ENCODE peak calls at places on chromosomes 11 and 22, in eight cellular contexts. G, Z, O, V, D, Y, F and I are unnamed samples. For H3K36me3, the result is how much of the 10 kb centered on the place peaks cover.

GRCh38 chr11:8219257-8220021 is 44.2 kb downstream of the LMO1 start:
- DNase-seq in F (no peak), Y (peak), V (peak), Z (no peak), D (peak), O (peak), G (no peak), I (peak)

GRCh38 chr22:28822930-28823481 is 22.6 kb upstream of the XBP1 start:
- DNase-seq in V (no peak), Z (no peak), O (peak), F (no peak), Y (no peak), D (no peak), G (no peak), I (peak)

GRCh38 chr11:123654566-123655081 is at the start of gene SCN3B:
- DNase-seq in Y (peak), G (peak), O (peak), Z (peak), V (peak), D (no peak), F (peak), I (peak)

GRCh38 chr11:6438979-6439571 is 1.7 kb downstream of the HPX start:
- DNase-seq in V (peak), G (no peak), Y (peak), D (peak), F (no peak), Z (no peak), O (peak), I (peak)

GRCh38 chr11:27926469-27926868 is 181.5 kb downstream of the KIF18A start:
- DNase-seq in D (peak), V (no peak), O (no peak), Y (no peak), Z (no peak), F (no peak), G (no peak), I (no peak)

GRCh38 chr11:15909937-15910598 is 446.3 kb downstream of the SOX6 start:
- DNase-seq in V (no peak), O (no peak), Z (no peak), F (no peak), Y (no peak), D (no peak), G (no peak), I (no peak)

GRCh38 chr11:62830904-62831519 is 839 bp downstream of the STX5 start:
- DNase-seq in G (no peak), F (no peak), O (peak), Z (no peak), D (no peak), Y (no peak), V (no peak), I (no peak)

GRCh38 chr11:1298695-1299492 is 10.5 kb downstream of the TOLLIP start:
- DNase-seq in D (no peak), Z (peak), V (peak), F (peak), G (peak), O (peak), Y (peak), I (no peak)

GRCh38 chr22:39170825-39171622 is 18.5 kb upstream of the CBX7 start:
- DNase-seq in D (peak), V (peak), Y (peak), Z (peak), O (peak), G (peak), F (peak), I (peak)

GRCh38 chr11:2913029-2913431 is 16.2 kb downstream of the PHLDA2 start:
- DNase-seq in O (peak), D (no peak), Z (no peak), V (peak), F (no peak), G (no peak), Y (no peak), I (no peak)

GRCh38 chr11:110200241-110200640 is 96.2 kb downstream of the RDX start:
- DNase-seq in O (no peak), V (peak), G (no peak), F (no peak), Z (no peak), D (no peak), Y (no peak), I (no peak)

GRCh38 chr22:19700790-19701419 is 13.4 kb upstream of the SEPTIN5 start:
- DNase-seq in D (no peak), G (no peak), Z (no peak), O (no peak), F (peak), V (no peak), Y (no peak), I (no peak)

GRCh38 chr11:16193897-16194381 is 162.4 kb downstream of the SOX6 start:
- DNase-seq in Y (no peak), F (no peak), G (no peak), D (no peak), Z (no peak), O (no peak), V (no peak), I (peak)

GRCh38 chr22:32331236-32331917 is 26.3 kb upstream of the RFPL3 start:
- DNase-seq in Z (no peak), V (no peak), D (no peak), F (peak), Y (no peak), O (no peak), G (no peak), I (no peak)

GRCh38 chr11:117019871-117020270 is 78.4 kb downstream of the SIK3 start:
- DNase-seq in O (no peak), D (no peak), F (no peak), G (no peak), Z (no peak), Y (no peak), V (no peak), I (no peak)

GRCh38 chr11:10139656-10140055 is 154.4 kb downstream of the SBF2 start:
- DNase-seq in D (no peak), V (peak), O (no peak), Z (no peak), F (no peak), Y (no peak), G (no peak), I (no peak)

GRCh38 chr11:119371778-119372182 is 9.7 kb downstream of the USP2 start:
- DNase-seq in O (peak), D (peak), F (peak), Y (peak), G (peak), Z (no peak), V (no peak), I (no peak)

GRCh38 chr11:108984021-108984420 is 319.2 kb downstream of the DDX10 start:
- DNase-seq in O (no peak), V (peak), G (no peak), Y (no peak), F (no peak), Z (no peak), D (no peak), I (no peak)

GRCh38 chr11:90202342-90202741 is 20.5 kb downstream of the CHORDC1 start:
- DNase-seq in O (no peak), V (no peak), Z (no peak), G (no peak), D (no peak), F (no peak), Y (no peak), I (no peak)

GRCh38 chr11:113014731-113015455 is 53.7 kb downstream of the NCAM1 start:
- DNase-seq in F (no peak), Y (peak), G (no peak), O (peak), Z (no peak), V (peak), D (no peak), I (peak)

GRCh38 chr11:124886978-124887666 is 10.5 kb downstream of the ROBO4 start:
- DNase-seq in D (no peak), Y (no peak), V (no peak), G (no peak), O (no peak), Z (no peak), F (no peak), I (no peak)

GRCh38 chr11:83881428-83881827 is 595.3 kb upstream of the CCDC90B start:
- DNase-seq in O (no peak), G (no peak), Z (no peak), D (peak), Y (no peak), V (peak), F (no peak), I (no peak)

GRCh38 chr11:64485077-64485476 is 105.9 kb upstream of the SLC22A12 start:
- DNase-seq in D (no peak), O (no peak), Y (no peak), G (no peak), V (no peak), Z (no peak), F (no peak), I (no peak)

GRCh38 chr11:8832571-8833260 is 78.3 kb upstream of the AKIP1 start:
- DNase-seq in G (no peak), F (peak), Y (no peak), Z (no peak), V (peak), D (no peak), O (no peak), I (peak)

GRCh38 chr22:33656808-33657628 is 263.3 kb downstream of the LARGE1 start:
- DNase-seq in F (no peak), Z (no peak), V (peak), G (no peak), O (no peak), D (no peak), Y (no peak), I (no peak)

GRCh38 chr22:49298834-49299750 is 528.6 kb downstream of the BRD1 start:
- DNase-seq in Y (peak), G (no peak), F (peak), D (no peak), Z (no peak), O (no peak), V (no peak), I (no peak)

GRCh38 chr22:48444320-48445112 is 1383.2 kb downstream of the BRD1 start:
- DNase-seq in F (no peak), O (no peak), V (no peak), G (peak), Y (no peak), D (peak), Z (no peak), I (no peak)

GRCh38 chr11:9726313-9727022 is 62.6 kb downstream of the SWAP70 start:
- DNase-seq in Z (no peak), Y (no peak), D (peak), V (peak), O (no peak), F (no peak), G (no peak), I (no peak)

GRCh38 chr11:133895551-133895950 is 50.2 kb upstream of the SPATA19 start:
- DNase-seq in Z (no peak), O (no peak), V (no peak), F (no peak), D (no peak), Y (no peak), G (no peak), I (no peak)

GRCh38 chr11:73551697-73552096 is 46.2 kb downstream of the FAM168A start:
- DNase-seq in Y (no peak), G (no peak), O (no peak), F (no peak), D (no peak), Z (no peak), V (no peak), I (no peak)

GRCh38 chr22:46029036-46029435 is 52.1 kb upstream of the WNT7B start:
- DNase-seq in Z (peak), D (no peak), O (peak), Y (no peak), V (no peak), G (peak), F (no peak), I (no peak)

GRCh38 chr11:61362542-61362875 is 335 bp downstream of the TMEM138 start:
- DNase-seq in Y (no peak), D (peak), G (no peak), V (peak), O (no peak), Z (no peak), F (no peak), I (peak)

GRCh38 chr22:43827926-43828710 is 16.0 kb upstream of the EFCAB6 start:
- DNase-seq in Z (no peak), D (no peak), O (no peak), Y (no peak), V (peak), G (no peak), F (no peak), I (no peak)

GRCh38 chr22:25146311-25146710 is 53.3 kb upstream of the CRYBB3 start:
- DNase-seq in Z (no peak), V (no peak), O (no peak), G (no peak), F (no peak), Y (no peak), D (no peak), I (no peak)

GRCh38 chr11:64343740-64344133 is 3.7 kb downstream of the CCDC88B start:
- DNase-seq in F (no peak), G (peak), V (peak), Y (peak), O (no peak), D (no peak), Z (no peak), I (peak)

GRCh38 chr11:68200639-68201038 is 12.5 kb downstream of the KMT5B start:
- DNase-seq in G (no peak), F (no peak), D (no peak), V (peak), Z (no peak), Y (no peak), O (no peak), I (no peak)

GRCh38 chr11:125768256-125769046 is 10.2 kb downstream of the PATE2 start:
- DNase-seq in Z (no peak), Y (no peak), V (no peak), O (no peak), D (no peak), F (no peak), G (no peak), I (no peak)

GRCh38 chr11:64544616-64545296 is 46.3 kb upstream of the SLC22A12 start:
- DNase-seq in O (no peak), F (no peak), D (no peak), Z (no peak), Y (no peak), G (no peak), V (no peak), I (no peak)

GRCh38 chr11:32081129-32081641 is 9.7 kb upstream of the RCN1 start:
- DNase-seq in V (peak), O (no peak), Y (no peak), F (no peak), Z (no peak), D (no peak), G (no peak), I (peak)

GRCh38 chr22:29842172-29842571 is 4.1 kb upstream of the ASCC2 start:
- DNase-seq in O (no peak), G (no peak), D (no peak), V (no peak), F (no peak), Y (no peak), Z (no peak), I (no peak)
- H3K27ac ChIP-seq in O (no peak), G (no peak), D (no peak), V (peak), F (no peak), Y (peak), Z (no peak), I (no peak)

DNA sequence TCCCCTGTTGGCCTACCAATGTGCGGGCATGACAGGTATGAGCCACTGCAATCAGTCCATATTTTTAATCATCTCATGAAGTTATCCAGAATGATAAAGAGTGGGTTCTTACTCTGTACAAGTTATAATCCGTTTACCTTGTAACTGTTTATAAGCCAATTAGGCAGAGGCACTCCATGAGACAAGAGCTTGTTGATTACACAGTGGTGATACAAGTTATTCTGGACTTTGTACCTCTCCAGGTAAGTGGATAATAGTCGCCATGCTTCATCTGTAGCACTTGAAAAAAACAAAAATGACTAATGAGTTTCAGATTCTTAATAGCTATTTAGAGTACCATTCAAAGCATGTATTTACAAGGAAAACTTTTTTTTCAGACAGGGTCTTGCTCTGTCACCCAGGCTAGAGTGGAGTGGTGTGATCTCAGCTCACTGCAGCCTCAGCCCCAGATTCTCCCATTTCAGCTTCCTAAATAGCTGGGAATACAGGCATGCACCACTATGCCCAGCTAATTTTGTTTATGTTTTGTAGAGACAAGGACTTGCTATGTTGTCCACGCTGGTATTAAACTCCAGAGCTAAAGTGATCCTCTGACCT is 17.7 kb upstream of the FNBP4 start:
- DNase-seq in Z (no peak), V (no peak), Y (no peak), O (no peak), F (no peak), G (no peak), D (no peak), I (no peak)
- H3K36me3 ChIP-seq in Z (under half), V (under half), Y (half or more), O (under half), F (half or more), G (under half), D (half or more), I (half or more)

DNA sequence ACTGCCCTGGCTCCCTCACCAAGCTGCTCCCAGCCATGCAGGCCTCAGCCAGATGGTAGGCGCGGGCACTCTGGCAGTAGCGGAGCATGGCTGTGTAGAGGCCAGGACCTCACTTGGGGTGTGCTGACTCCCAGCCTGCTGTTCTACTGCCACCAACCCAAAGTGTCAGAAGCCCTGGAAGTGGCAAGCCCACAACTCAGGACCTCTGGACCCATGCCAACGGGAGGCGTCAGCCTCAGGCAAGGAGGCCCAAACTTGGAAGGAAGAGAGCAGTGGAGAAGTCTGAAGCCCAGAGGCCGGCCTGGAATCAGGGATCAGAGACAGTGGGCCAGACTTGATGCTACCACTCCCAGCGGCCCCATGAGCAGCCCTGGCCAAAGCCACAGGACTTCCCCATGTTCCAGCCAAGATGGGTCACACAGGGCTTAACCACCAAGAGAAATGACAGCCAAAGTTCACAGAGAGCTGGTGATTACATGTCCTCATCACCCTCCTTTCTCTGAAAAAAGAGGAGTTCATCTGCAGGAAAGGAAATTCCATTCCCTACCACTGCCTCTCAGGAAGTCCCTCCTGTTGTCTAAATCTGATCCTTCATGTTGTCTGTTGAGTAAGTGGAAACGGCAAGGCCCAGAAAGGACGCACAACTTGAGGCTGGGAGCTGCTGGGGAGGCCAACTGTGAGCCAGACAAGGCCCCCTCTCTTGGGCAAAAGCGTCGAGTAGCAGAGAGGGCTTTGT is 4.4 kb downstream of the ARRB1 start:
- DNase-seq in Y (peak), V (peak), D (no peak), G (no peak), F (peak), Z (peak), O (peak), I (no peak)
- H3K27ac ChIP-seq in Y (no peak), V (peak), D (no peak), G (no peak), F (peak), Z (peak), O (no peak), I (peak)

GRCh38 chr22:47144076-47144765 is 381.8 kb downstream of the TBC1D22A start:
- DNase-seq in F (no peak), V (no peak), Y (no peak), G (no peak), Z (no peak), D (no peak), O (peak), I (no peak)
- H3K36me3 ChIP-seq in F (under half), V (under half), Y (under half), G (under half), Z (under half), D (under half), O (under half), I (under half)

GRCh38 chr11:66315921-66316811 is 678 bp downstream of the CD248 start:
- DNase-seq in D (no peak), G (no peak), Z (no peak), Y (no peak), O (no peak), F (peak), V (peak), I (no peak)

GRCh38 chr11:66314561-66315497 is 2.0 kb downstream of the CD248 start:
- DNase-seq in G (no peak), D (no peak), Y (no peak), V (peak), F (peak), O (no peak), Z (no peak), I (no peak)

GRCh38 chr11:66314186-66314501 is 2.7 kb downstream of the CD248 start:
- DNase-seq in D (no peak), Y (no peak), Z (no peak), V (peak), O (no peak), F (no peak), G (no peak), I (no peak)

GRCh38 chr11:66316849-66317251 is at the start of gene CD248:
- DNase-seq in G (no peak), O (no peak), D (no peak), Z (peak), F (peak), Y (no peak), V (peak), I (peak)

GRCh38 chr11:66315498-66315885 is 1.4 kb downstream of the CD248 start:
- DNase-seq in Z (no peak), D (no peak), Y (no peak), F (no peak), O (no peak), V (peak), G (no peak), I (no peak)
- H3K27ac ChIP-seq in Z (no peak), D (no peak), Y (no peak), F (no peak), O (no peak), V (peak), G (no peak), I (no peak)

DNA sequence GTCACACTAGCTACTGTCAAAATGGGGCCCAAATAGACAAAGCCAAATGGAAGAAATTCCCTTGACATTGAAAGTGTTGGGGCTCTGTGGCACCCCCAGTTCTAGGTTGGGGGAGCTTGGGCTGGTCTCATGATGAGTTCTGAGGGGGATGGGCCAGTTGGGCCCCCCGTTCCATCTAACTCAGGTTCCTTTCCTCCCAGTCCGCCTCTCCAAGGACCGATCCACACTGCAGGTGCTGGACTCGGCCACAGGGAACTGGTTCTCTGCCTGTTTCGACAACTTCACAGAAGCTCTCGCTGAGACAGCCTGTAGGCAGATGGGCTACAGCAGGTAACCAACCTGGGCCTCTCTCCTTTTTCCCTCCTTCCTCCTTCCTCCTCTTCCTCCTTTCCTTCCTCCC is 17.7 kb upstream of the SMIM35 start:
- DNase-seq in Z (no peak), Y (no peak), D (no peak), V (no peak), G (no peak), O (no peak), F (peak), I (no peak)
- H3K36me3 ChIP-seq in Z (under half), Y (under half), D (under half), V (under half), G (under half), O (under half), F (under half), I (under half)

DNA sequence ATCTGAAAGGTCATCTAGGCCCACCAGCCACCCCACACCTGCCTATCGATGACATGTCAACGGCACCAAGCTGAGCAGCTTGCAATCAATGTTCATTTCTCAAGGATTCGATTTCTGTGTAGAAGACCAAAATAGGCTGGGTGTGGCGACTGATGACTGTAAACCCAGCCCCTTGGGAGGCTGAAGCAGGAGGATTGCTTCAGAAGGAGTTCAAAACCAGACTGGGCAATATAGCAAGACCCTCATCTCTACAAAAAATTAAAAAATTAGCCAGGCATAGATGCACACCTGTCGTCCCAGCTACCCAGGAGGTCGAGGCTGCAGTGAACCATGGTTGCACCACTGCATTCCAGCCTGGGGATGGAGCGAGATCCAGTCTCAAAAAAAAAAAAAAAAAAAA is 108.7 kb downstream of the MICAL3 start:
- DNase-seq in F (no peak), Z (no peak), D (no peak), V (no peak), Y (no peak), G (no peak), O (no peak), I (no peak)
- H3K27ac ChIP-seq in F (no peak), Z (no peak), D (no peak), V (no peak), Y (no peak), G (no peak), O (no peak), I (no peak)